ENCODE peak calls at places on chromosomes 5 and 9, in eight cellular contexts. One of them, this sample, is unnamed. For H3K4me1 and H3K27me3, the result is how much of the 10 kb centered on the place peaks cover.

GRCh38 chr5:131545856-131546255 is 89.2 kb downstream of the RAPGEF6 start:
- DNase-seq in endothelial cell of umbilical vein: no peak
- DNase-seq in heart right ventricle: no peak
- DNase-seq in sigmoid colon: no peak
- DNase-seq in adipocyte: peak
- DNase-seq in effector memory CD4-positive, alpha-beta T cell: no peak
- DNase-seq in body of pancreas: no peak
- DNase-seq in fibroblast of lung: peak
- DNase-seq in this sample: no peak

GRCh38 chr5:148474025-148474511 is 90.3 kb downstream of the FBXO38 start:
- DNase-seq in endothelial cell of umbilical vein: peak
- DNase-seq in heart right ventricle: peak
- DNase-seq in sigmoid colon: peak
- DNase-seq in adipocyte: no peak
- DNase-seq in effector memory CD4-positive, alpha-beta T cell: no peak
- DNase-seq in body of pancreas: peak
- DNase-seq in fibroblast of lung: peak
- DNase-seq in this sample: peak

GRCh38 chr9:13717356-13718057 is 438.0 kb upstream of the MPDZ start:
- DNase-seq in endothelial cell of umbilical vein: peak
- DNase-seq in heart right ventricle: no peak
- DNase-seq in sigmoid colon: no peak
- DNase-seq in adipocyte: peak
- DNase-seq in effector memory CD4-positive, alpha-beta T cell: no peak
- DNase-seq in body of pancreas: no peak
- DNase-seq in fibroblast of lung: peak
- DNase-seq in this sample: no peak

GRCh38 chr5:102916114-102916513 is 161.0 kb downstream of the PAM start:
- DNase-seq in endothelial cell of umbilical vein: no peak
- DNase-seq in heart right ventricle: no peak
- DNase-seq in sigmoid colon: no peak
- DNase-seq in adipocyte: peak
- DNase-seq in effector memory CD4-positive, alpha-beta T cell: no peak
- DNase-seq in body of pancreas: no peak
- DNase-seq in fibroblast of lung: no peak
- DNase-seq in this sample: no peak

GRCh38 chr5:129096382-129096991 is 1.9 kb downstream of the ISOC1 start:
- DNase-seq in endothelial cell of umbilical vein: peak
- DNase-seq in heart right ventricle: no peak
- DNase-seq in sigmoid colon: no peak
- DNase-seq in adipocyte: no peak
- DNase-seq in effector memory CD4-positive, alpha-beta T cell: no peak
- DNase-seq in body of pancreas: no peak
- DNase-seq in fibroblast of lung: no peak
- DNase-seq in this sample: no peak

GRCh38 chr5:149439899-149440655 is 61.0 kb upstream of the IL17B start:
- DNase-seq in endothelial cell of umbilical vein: peak
- DNase-seq in heart right ventricle: no peak
- DNase-seq in sigmoid colon: no peak
- DNase-seq in adipocyte: no peak
- DNase-seq in effector memory CD4-positive, alpha-beta T cell: no peak
- DNase-seq in body of pancreas: no peak
- DNase-seq in fibroblast of lung: peak
- DNase-seq in this sample: no peak

GRCh38 chr5:107272954-107273353 is 397.8 kb downstream of the EFNA5 start:
- DNase-seq in endothelial cell of umbilical vein: peak
- DNase-seq in heart right ventricle: no peak
- DNase-seq in sigmoid colon: no peak
- DNase-seq in adipocyte: no peak
- DNase-seq in effector memory CD4-positive, alpha-beta T cell: no peak
- DNase-seq in body of pancreas: no peak
- DNase-seq in fibroblast of lung: peak
- DNase-seq in this sample: no peak

GRCh38 chr5:34005211-34005610 is 2.6 kb downstream of the AMACR start:
- DNase-seq in endothelial cell of umbilical vein: no peak
- DNase-seq in heart right ventricle: no peak
- DNase-seq in sigmoid colon: no peak
- DNase-seq in adipocyte: no peak
- DNase-seq in effector memory CD4-positive, alpha-beta T cell: no peak
- DNase-seq in body of pancreas: no peak
- DNase-seq in fibroblast of lung: peak
- DNase-seq in this sample: no peak

GRCh38 chr5:10534491-10535236 is 29.2 kb upstream of the ANKRD33B start:
- DNase-seq in endothelial cell of umbilical vein: no peak
- DNase-seq in heart right ventricle: no peak
- DNase-seq in sigmoid colon: peak
- DNase-seq in adipocyte: no peak
- DNase-seq in effector memory CD4-positive, alpha-beta T cell: no peak
- DNase-seq in body of pancreas: no peak
- DNase-seq in fibroblast of lung: no peak
- DNase-seq in this sample: no peak

GRCh38 chr9:34675874-34676273 is 13.4 kb upstream of the CCL27 start:
- DNase-seq in endothelial cell of umbilical vein: no peak
- DNase-seq in heart right ventricle: no peak
- DNase-seq in sigmoid colon: no peak
- DNase-seq in adipocyte: peak
- DNase-seq in effector memory CD4-positive, alpha-beta T cell: no peak
- DNase-seq in body of pancreas: no peak
- DNase-seq in fibroblast of lung: no peak
- DNase-seq in this sample: no peak

GRCh38 chr9:12723409-12724028 is 30.3 kb downstream of the TYRP1 start:
- DNase-seq in endothelial cell of umbilical vein: peak
- DNase-seq in heart right ventricle: no peak
- DNase-seq in sigmoid colon: no peak
- DNase-seq in adipocyte: peak
- DNase-seq in effector memory CD4-positive, alpha-beta T cell: no peak
- DNase-seq in body of pancreas: no peak
- DNase-seq in fibroblast of lung: no peak
- DNase-seq in this sample: no peak

GRCh38 chr9:130265431-130266235 is at the start of gene HMCN2:
- DNase-seq in endothelial cell of umbilical vein: no peak
- DNase-seq in heart right ventricle: peak
- DNase-seq in sigmoid colon: peak
- DNase-seq in adipocyte: peak
- DNase-seq in effector memory CD4-positive, alpha-beta T cell: no peak
- DNase-seq in body of pancreas: no peak
- DNase-seq in fibroblast of lung: peak
- DNase-seq in this sample: no peak

GRCh38 chr5:62596096-62596495 is 17.5 kb downstream of the LRRC70 start:
- DNase-seq in endothelial cell of umbilical vein: no peak
- DNase-seq in heart right ventricle: no peak
- DNase-seq in sigmoid colon: no peak
- DNase-seq in adipocyte: peak
- DNase-seq in effector memory CD4-positive, alpha-beta T cell: no peak
- DNase-seq in body of pancreas: no peak
- DNase-seq in fibroblast of lung: no peak
- DNase-seq in this sample: no peak

GRCh38 chr5:89123607-89124006 is 240.6 kb upstream of the MEF2C start:
- DNase-seq in endothelial cell of umbilical vein: no peak
- DNase-seq in heart right ventricle: no peak
- DNase-seq in sigmoid colon: no peak
- DNase-seq in adipocyte: no peak
- DNase-seq in effector memory CD4-positive, alpha-beta T cell: no peak
- DNase-seq in body of pancreas: no peak
- DNase-seq in fibroblast of lung: no peak
- DNase-seq in this sample: no peak

GRCh38 chr5:83503662-83504061 is 32.1 kb downstream of the VCAN start:
- DNase-seq in endothelial cell of umbilical vein: no peak
- DNase-seq in heart right ventricle: no peak
- DNase-seq in sigmoid colon: no peak
- DNase-seq in adipocyte: peak
- DNase-seq in effector memory CD4-positive, alpha-beta T cell: no peak
- DNase-seq in body of pancreas: no peak
- DNase-seq in fibroblast of lung: peak
- DNase-seq in this sample: no peak

GRCh38 chr5:18397393-18397792 is 763.1 kb downstream of the TAF11L14 start:
- DNase-seq in endothelial cell of umbilical vein: no peak
- DNase-seq in heart right ventricle: no peak
- DNase-seq in sigmoid colon: no peak
- DNase-seq in adipocyte: peak
- DNase-seq in effector memory CD4-positive, alpha-beta T cell: no peak
- DNase-seq in body of pancreas: no peak
- DNase-seq in fibroblast of lung: no peak
- DNase-seq in this sample: no peak

GRCh38 chr9:6079386-6079785 is 64.0 kb upstream of the RANBP6 start:
- DNase-seq in endothelial cell of umbilical vein: no peak
- DNase-seq in heart right ventricle: no peak
- DNase-seq in sigmoid colon: no peak
- DNase-seq in adipocyte: no peak
- DNase-seq in effector memory CD4-positive, alpha-beta T cell: no peak
- DNase-seq in body of pancreas: no peak
- DNase-seq in fibroblast of lung: no peak
- DNase-seq in this sample: no peak

GRCh38 chr5:143635888-143636287 is 176.1 kb upstream of the HMHB1 start:
- DNase-seq in endothelial cell of umbilical vein: no peak
- DNase-seq in heart right ventricle: no peak
- DNase-seq in sigmoid colon: no peak
- DNase-seq in adipocyte: no peak
- DNase-seq in effector memory CD4-positive, alpha-beta T cell: no peak
- DNase-seq in body of pancreas: no peak
- DNase-seq in fibroblast of lung: peak
- DNase-seq in this sample: no peak

GRCh38 chr5:143635146-143635752 is 176.7 kb upstream of the HMHB1 start:
- DNase-seq in endothelial cell of umbilical vein: no peak
- DNase-seq in heart right ventricle: no peak
- DNase-seq in sigmoid colon: no peak
- DNase-seq in adipocyte: peak
- DNase-seq in effector memory CD4-positive, alpha-beta T cell: no peak
- DNase-seq in body of pancreas: no peak
- DNase-seq in fibroblast of lung: peak
- DNase-seq in this sample: no peak

GRCh38 chr5:143638654-143639053 is 173.3 kb upstream of the HMHB1 start:
- DNase-seq in endothelial cell of umbilical vein: no peak
- DNase-seq in heart right ventricle: no peak
- DNase-seq in sigmoid colon: no peak
- DNase-seq in adipocyte: no peak
- DNase-seq in effector memory CD4-positive, alpha-beta T cell: no peak
- DNase-seq in body of pancreas: no peak
- DNase-seq in fibroblast of lung: no peak
- DNase-seq in this sample: no peak

GRCh38 chr5:143636951-143637528 is 174.9 kb upstream of the HMHB1 start:
- DNase-seq in endothelial cell of umbilical vein: no peak
- DNase-seq in heart right ventricle: no peak
- DNase-seq in sigmoid colon: no peak
- DNase-seq in adipocyte: peak
- DNase-seq in effector memory CD4-positive, alpha-beta T cell: no peak
- DNase-seq in body of pancreas: no peak
- DNase-seq in fibroblast of lung: peak
- DNase-seq in this sample: no peak

GRCh38 chr5:143634689-143635088 is 177.3 kb upstream of the HMHB1 start:
- DNase-seq in endothelial cell of umbilical vein: no peak
- DNase-seq in heart right ventricle: no peak
- DNase-seq in sigmoid colon: no peak
- DNase-seq in adipocyte: no peak
- DNase-seq in effector memory CD4-positive, alpha-beta T cell: no peak
- DNase-seq in body of pancreas: no peak
- DNase-seq in fibroblast of lung: no peak
- DNase-seq in this sample: no peak
- H3K4me1 ChIP-seq in endothelial cell of umbilical vein: under half
- H3K4me1 ChIP-seq in heart right ventricle: under half
- H3K4me1 ChIP-seq in sigmoid colon: under half
- H3K4me1 ChIP-seq in adipocyte: under half
- H3K4me1 ChIP-seq in effector memory CD4-positive, alpha-beta T cell: under half
- H3K4me1 ChIP-seq in body of pancreas: under half
- H3K4me1 ChIP-seq in fibroblast of lung: under half
- H3K4me1 ChIP-seq in this sample: under half

GRCh38 chr5:73117088-73117755 is 3.2 kb upstream of the TMEM171 start:
- DNase-seq in endothelial cell of umbilical vein: no peak
- DNase-seq in heart right ventricle: no peak
- DNase-seq in sigmoid colon: no peak
- DNase-seq in adipocyte: no peak
- DNase-seq in effector memory CD4-positive, alpha-beta T cell: no peak
- DNase-seq in body of pancreas: no peak
- DNase-seq in fibroblast of lung: no peak
- DNase-seq in this sample: no peak
- H3K27me3 ChIP-seq in endothelial cell of umbilical vein: under half
- H3K27me3 ChIP-seq in heart right ventricle: under half
- H3K27me3 ChIP-seq in sigmoid colon: under half
- H3K27me3 ChIP-seq in adipocyte: under half
- H3K27me3 ChIP-seq in effector memory CD4-positive, alpha-beta T cell: under half
- H3K27me3 ChIP-seq in body of pancreas: under half
- H3K27me3 ChIP-seq in fibroblast of lung: under half
- H3K27me3 ChIP-seq in this sample: under half

DNA sequence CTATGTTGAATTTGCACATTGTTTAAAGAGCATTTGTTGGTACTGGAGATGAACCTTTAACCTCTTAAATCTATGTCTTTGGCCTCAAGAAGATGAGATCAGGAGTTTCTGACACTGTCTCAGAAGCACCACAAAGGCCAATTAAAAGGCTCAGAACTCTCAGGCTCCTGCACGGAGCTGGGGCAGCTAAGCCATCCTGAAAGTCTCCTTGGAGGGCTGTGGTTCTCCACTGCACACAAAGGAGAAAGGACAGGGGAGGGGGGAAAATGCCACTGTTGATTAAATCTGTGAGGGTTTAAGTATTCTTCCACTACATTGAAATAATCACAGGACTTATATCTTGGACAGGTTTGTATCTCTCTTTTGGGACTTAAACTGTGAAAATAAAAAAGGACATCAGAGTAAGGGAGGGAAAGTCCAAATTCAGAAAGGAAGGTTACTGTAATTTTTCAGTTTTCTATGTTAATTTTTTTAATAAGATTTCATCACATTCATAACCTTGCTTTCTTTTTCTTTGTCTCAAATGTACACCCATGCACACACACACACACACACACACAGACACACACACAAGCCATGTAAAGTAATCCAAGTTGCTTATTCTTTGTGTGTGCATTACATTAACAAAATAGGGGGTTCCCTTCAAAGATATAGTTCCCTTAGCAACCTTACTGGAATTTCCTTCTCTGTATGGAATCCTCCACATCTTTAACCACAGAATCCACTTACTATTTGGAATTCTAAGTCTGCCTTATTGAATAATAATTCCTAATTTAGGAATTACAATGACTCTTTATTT is 32.9 kb downstream of the ZNF366 start:
- DNase-seq in endothelial cell of umbilical vein: peak
- DNase-seq in heart right ventricle: no peak
- DNase-seq in sigmoid colon: no peak
- DNase-seq in adipocyte: no peak
- DNase-seq in effector memory CD4-positive, alpha-beta T cell: no peak
- DNase-seq in body of pancreas: no peak
- DNase-seq in fibroblast of lung: peak
- DNase-seq in this sample: no peak
- H3K4me1 ChIP-seq in endothelial cell of umbilical vein: under half
- H3K4me1 ChIP-seq in heart right ventricle: under half
- H3K4me1 ChIP-seq in sigmoid colon: under half
- H3K4me1 ChIP-seq in adipocyte: under half
- H3K4me1 ChIP-seq in effector memory CD4-positive, alpha-beta T cell: under half
- H3K4me1 ChIP-seq in body of pancreas: under half
- H3K4me1 ChIP-seq in fibroblast of lung: under half
- H3K4me1 ChIP-seq in this sample: under half

DNA sequence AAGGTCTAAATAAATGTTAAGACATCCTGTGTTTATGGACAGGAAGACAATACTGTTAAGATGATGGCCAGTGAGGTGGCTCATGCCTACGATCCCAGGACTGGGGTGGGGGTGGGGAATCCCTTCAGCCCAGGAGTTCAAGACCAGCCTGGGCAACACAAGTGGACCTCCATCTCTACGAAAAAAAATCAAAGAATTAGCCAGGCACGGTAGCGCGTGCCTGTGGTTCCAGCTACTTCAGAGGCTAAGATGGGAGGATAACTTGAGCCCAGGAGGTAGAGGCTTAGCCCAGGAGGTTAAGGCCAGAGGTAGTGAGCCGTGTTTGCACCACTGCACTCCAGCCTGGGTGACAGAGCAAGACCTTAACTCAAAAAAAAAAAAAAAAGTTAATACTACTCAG is 5.3 kb downstream of the ROR2 start:
- DNase-seq in endothelial cell of umbilical vein: no peak
- DNase-seq in heart right ventricle: no peak
- DNase-seq in sigmoid colon: no peak
- DNase-seq in adipocyte: no peak
- DNase-seq in effector memory CD4-positive, alpha-beta T cell: no peak
- DNase-seq in body of pancreas: no peak
- DNase-seq in fibroblast of lung: no peak
- DNase-seq in this sample: no peak
- H3K27me3 ChIP-seq in endothelial cell of umbilical vein: under half
- H3K27me3 ChIP-seq in heart right ventricle: under half
- H3K27me3 ChIP-seq in sigmoid colon: under half
- H3K27me3 ChIP-seq in adipocyte: under half
- H3K27me3 ChIP-seq in effector memory CD4-positive, alpha-beta T cell: under half
- H3K27me3 ChIP-seq in body of pancreas: under half
- H3K27me3 ChIP-seq in fibroblast of lung: under half
- H3K27me3 ChIP-seq in this sample: under half